ENCODE peak calls at places on chromosomes 5 and 9, in four cellular contexts. I, J, V and P are unnamed samples.

GRCh38 chr5:39120052-39120420 is 45.8 kb upstream of the RICTOR start:
- DNase-seq in I (no peak), J (no peak), V (no peak), P (no peak)

GRCh38 chr9:78032599-78033457 is 1.2 kb upstream of the GNAQ start:
- DNase-seq in I (peak), J (no peak), V (no peak), P (no peak)

GRCh38 chr9:95509851-95510529 is 6.8 kb downstream of the PTCH1 start:
- DNase-seq in I (no peak), J (no peak), V (no peak), P (no peak)

GRCh38 chr5:143614831-143615230 is 197.1 kb upstream of the HMHB1 start:
- DNase-seq in I (no peak), J (no peak), V (no peak), P (no peak)

GRCh38 chr9:123378028-123378427 is 22.0 kb downstream of the CRB2 start:
- DNase-seq in I (no peak), J (no peak), V (no peak), P (no peak)

GRCh38 chr9:95048225-95049087 is 269.1 kb downstream of the FANCC start:
- DNase-seq in I (peak), J (peak), V (peak), P (no peak)

GRCh38 chr5:178386532-178386931 is 153.9 kb upstream of the PHYKPL start:
- DNase-seq in I (no peak), J (no peak), V (peak), P (no peak)

GRCh38 chr9:126682113-126682810 is 68.5 kb downstream of the LMX1B start:
- DNase-seq in I (no peak), J (no peak), V (peak), P (no peak)

GRCh38 chr9:3963266-3964019 is 336.4 kb downstream of the GLIS3 start:
- DNase-seq in I (no peak), J (no peak), V (no peak), P (peak)

GRCh38 chr5:131795879-131796792 is 681 bp downstream of the FNIP1 start:
- DNase-seq in I (peak), J (peak), V (peak), P (peak)

GRCh38 chr5:39376293-39376714 is 12.0 kb upstream of the C9 start:
- DNase-seq in I (peak), J (peak), V (peak), P (peak)

GRCh38 chr5:141874262-141874964 is 3.8 kb downstream of the PCDH1 start:
- DNase-seq in I (no peak), J (no peak), V (no peak), P (no peak)

GRCh38 chr5:130992095-130992494 is 173.0 kb downstream of the HINT1 start:
- DNase-seq in I (peak), J (no peak), V (no peak), P (no peak)

GRCh38 chr5:95930141-95930540 is 31.5 kb downstream of the ELL2 start:
- DNase-seq in I (no peak), J (no peak), V (no peak), P (no peak)

GRCh38 chr5:1962619-1963355 is 80.1 kb upstream of the IRX4 start:
- DNase-seq in I (no peak), J (no peak), V (no peak), P (no peak)

GRCh38 chr5:77339491-77339890 is 129.0 kb downstream of the PDE8B start:
- DNase-seq in I (no peak), J (no peak), V (no peak), P (no peak)

GRCh38 chr5:318931-319601 is 2.4 kb upstream of the AHRR start:
- DNase-seq in I (no peak), J (no peak), V (no peak), P (no peak)

GRCh38 chr9:70120834-70121510 is 77.3 kb downstream of the MAMDC2 start:
- DNase-seq in I (peak), J (no peak), V (no peak), P (peak)

GRCh38 chr9:133718533-133719315 is 19.4 kb downstream of the SARDH start:
- DNase-seq in I (no peak), J (no peak), V (no peak), P (no peak)

GRCh38 chr5:10140195-10140973 is 109.3 kb downstream of the ATPSCKMT start:
- DNase-seq in I (peak), J (no peak), V (peak), P (peak)

GRCh38 chr5:57386958-57387357 is 95.7 kb downstream of the ACTBL2 start:
- DNase-seq in I (peak), J (no peak), V (no peak), P (peak)

GRCh38 chr5:95861221-95861857 is 38.8 kb upstream of the GLRX start:
- DNase-seq in I (no peak), J (no peak), V (no peak), P (peak)

GRCh38 chr9:120563044-120563443 is 16.9 kb downstream of the CDK5RAP2 start:
- DNase-seq in I (no peak), J (no peak), V (no peak), P (no peak)

GRCh38 chr9:21452681-21453080 is 12.4 kb downstream of the IFNA1 start:
- DNase-seq in I (no peak), J (no peak), V (no peak), P (no peak)

GRCh38 chr9:129253820-129254381 is 75.8 kb upstream of the IER5L start:
- DNase-seq in I (no peak), J (no peak), V (no peak), P (no peak)

GRCh38 chr5:28823231-28823630 is 1784.8 kb upstream of the CDH9 start:
- DNase-seq in I (no peak), J (no peak), V (no peak), P (no peak)

GRCh38 chr9:123131258-123131657 is 97.8 kb downstream of the GPR21 start:
- DNase-seq in I (peak), J (no peak), V (no peak), P (peak)

GRCh38 chr9:121675969-121676822 is 24.8 kb downstream of the DAB2IP start:
- DNase-seq in I (no peak), J (no peak), V (no peak), P (no peak)

GRCh38 chr5:103582364-103582763 is 19.8 kb upstream of the NUDT12 start:
- DNase-seq in I (peak), J (no peak), V (peak), P (peak)

GRCh38 chr5:2201011-2201410 is 318.3 kb upstream of the IRX4 start:
- DNase-seq in I (no peak), J (no peak), V (no peak), P (no peak)

GRCh38 chr5:167982-168660 is 23.2 kb upstream of the LRRC14B start:
- DNase-seq in I (no peak), J (no peak), V (peak), P (peak)

GRCh38 chr5:16051246-16051645 is 128.3 kb downstream of the MARCHF11 start:
- DNase-seq in I (no peak), J (no peak), V (no peak), P (no peak)

GRCh38 chr9:16705121-16705604 is 165.3 kb downstream of the BNC2 start:
- DNase-seq in I (peak), J (peak), V (peak), P (peak)

GRCh38 chr9:35675204-35675603 is 1.5 kb downstream of the CA9 start:
- DNase-seq in I (peak), J (peak), V (peak), P (no peak)

GRCh38 chr9:135304886-135305285 is 174.7 kb upstream of the PPP1R26 start:
- DNase-seq in I (no peak), J (no peak), V (no peak), P (no peak)

GRCh38 chr9:135809166-135809565 is 98.2 kb downstream of the CAMSAP1 start:
- DNase-seq in I (no peak), J (no peak), V (no peak), P (peak)

GRCh38 chr5:44638286-44638869 is 170.4 kb upstream of the MRPS30 start:
- DNase-seq in I (peak), J (peak), V (peak), P (no peak)

GRCh38 chr5:116938488-116938887 is 363.9 kb upstream of the SEMA6A start:
- DNase-seq in I (peak), J (no peak), V (peak), P (no peak)

GRCh38 chr9:88270398-88270797 is 117.8 kb upstream of the SPIN1 start:
- DNase-seq in I (no peak), J (no peak), V (no peak), P (no peak)

GRCh38 chr5:97231025-97231636 is 48.1 kb upstream of the RIOK2 start:
- DNase-seq in I (peak), J (no peak), V (peak), P (peak)

GRCh38 chr5:30831605-30832004 is 361.9 kb upstream of the CDH6 start:
- DNase-seq in I (no peak), J (no peak), V (no peak), P (no peak)
- H4K5ac ChIP-seq in I (no peak), J (no peak), V (no peak), P (no peak)

GRCh38 chr9:108709922-108710321 is 145.9 kb downstream of the ACTL7B start:
- DNase-seq in I (no peak), J (no peak), V (no peak), P (no peak)
- H4K5ac ChIP-seq in I (no peak), J (no peak), V (no peak), P (no peak)

DNA sequence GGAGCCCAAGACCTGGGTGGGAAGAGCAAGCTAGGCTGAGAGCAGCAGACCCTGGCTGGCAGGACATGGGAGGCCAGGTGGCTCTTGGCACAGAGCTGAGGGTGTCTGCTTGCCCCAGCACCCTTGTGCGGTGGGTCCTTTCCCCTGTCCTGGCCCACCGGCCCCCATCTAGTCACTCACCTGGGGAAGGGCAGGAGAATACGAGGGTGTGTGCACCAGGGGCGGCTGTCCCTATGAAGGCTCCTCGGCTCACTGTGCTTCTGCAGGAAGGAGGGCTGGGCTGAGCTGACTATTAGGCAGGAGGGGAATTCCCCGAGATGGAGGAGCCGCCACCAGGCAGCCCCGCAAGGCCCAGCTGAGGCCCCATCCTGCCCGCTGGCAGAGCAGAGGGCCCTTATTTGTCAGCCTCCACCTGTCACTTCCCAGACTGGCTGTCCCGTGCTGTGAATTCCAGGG is 6.1 kb upstream of the TNIP1 start:
- DNase-seq in I (no peak), J (no peak), V (no peak), P (peak)
- H4K5ac ChIP-seq in I (no peak), J (no peak), V (no peak), P (peak)

GRCh38 chr9:114451707-114452031 is 53.6 kb downstream of the WHRN start:
- DNase-seq in I (no peak), J (no peak), V (peak), P (no peak)
- H4K5ac ChIP-seq in I (no peak), J (no peak), V (no peak), P (no peak)

DNA sequence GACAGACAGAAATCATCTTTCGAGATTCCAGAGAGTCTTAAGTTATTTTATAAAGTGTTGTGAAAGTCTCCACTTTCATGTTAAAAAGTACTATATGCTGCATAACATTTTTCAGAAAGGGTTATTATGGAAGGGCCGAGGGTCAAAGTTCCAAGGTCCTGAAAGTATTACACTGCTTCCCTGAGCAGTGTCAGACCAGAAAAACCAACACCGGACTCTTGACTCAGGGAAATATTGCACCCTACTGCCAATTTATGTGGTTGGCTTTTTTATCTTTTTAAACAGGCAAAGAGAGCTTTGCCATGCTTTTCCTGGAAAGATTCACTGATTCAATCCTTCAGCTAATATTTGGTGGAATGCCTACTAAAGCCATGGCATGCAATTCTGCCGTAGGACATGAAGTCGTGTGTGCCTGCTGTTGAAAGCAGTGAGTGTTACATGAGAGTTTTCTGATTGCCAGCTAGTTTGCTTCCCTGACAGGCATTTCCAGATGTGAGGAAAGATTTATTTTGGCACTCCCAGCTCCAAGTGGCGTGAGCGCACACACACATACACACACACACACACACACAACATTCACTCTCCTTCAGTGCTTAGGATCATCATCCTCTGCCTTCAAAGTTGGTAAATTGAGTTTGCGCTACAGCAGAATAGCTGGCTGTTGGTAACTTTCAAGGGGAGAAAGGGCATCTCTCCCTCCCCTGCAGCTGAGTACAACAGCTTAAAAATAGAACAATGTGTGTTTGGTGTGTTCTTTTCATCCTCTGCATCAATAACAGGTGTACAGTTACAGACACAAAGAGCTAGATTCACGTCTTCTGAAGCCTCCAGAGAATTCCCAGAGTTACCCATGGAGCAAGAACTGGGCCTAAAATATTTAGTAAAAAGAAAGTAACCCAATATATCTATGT is 45.6 kb downstream of the SLC1A3 start:
- DNase-seq in I (no peak), J (no peak), V (no peak), P (no peak)
- H4K5ac ChIP-seq in I (no peak), J (no peak), V (no peak), P (no peak)

DNA sequence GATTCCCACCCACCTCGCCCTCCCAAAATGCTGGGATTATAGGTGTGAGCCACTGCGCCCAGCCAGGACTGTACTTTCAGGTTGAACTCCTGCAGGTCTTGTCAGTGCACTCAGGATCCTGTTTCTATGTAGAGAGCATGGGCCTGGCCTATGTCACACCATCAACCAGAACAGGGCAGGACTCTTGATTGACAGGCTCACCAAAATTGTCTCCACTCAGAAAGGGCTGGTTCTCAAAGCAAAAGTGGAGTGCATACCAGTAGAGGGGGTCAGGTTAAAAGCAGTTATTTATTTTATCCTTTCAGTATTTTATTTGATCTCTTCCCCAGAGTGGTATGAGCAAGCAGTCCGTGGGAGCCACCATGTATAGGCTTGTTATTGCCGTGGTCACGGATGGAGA is 27.4 kb upstream of the POU4F3 start:
- DNase-seq in I (no peak), J (no peak), V (no peak), P (no peak)
- H4K5ac ChIP-seq in I (no peak), J (no peak), V (no peak), P (no peak)